ENCODE peak calls at places on chromosomes 13 and 19, in six cellular contexts. U is brain microvascular endothelial cell, C is left ventricle myocardium inferior, W is tibial artery, O is pancreas, S is bronchial epithelial cell. E is an unnamed sample. For H3K27me3, the result is how much of the 10 kb centered on the place peaks cover.

GRCh38 chr13:26806891-26807290 is 46.3 kb upstream of the GPR12 start:
- DNase-seq in C (no peak), U (no peak), W (no peak), O (no peak), S (peak), E (no peak)

GRCh38 chr13:42364613-42365000 is 92.7 kb downstream of the AKAP11 start:
- DNase-seq in C (no peak), W (no peak), U (peak), O (no peak), S (no peak), E (no peak)

GRCh38 chr19:52398091-52398461 is 427 bp downstream of the ZNF528 start:
- DNase-seq in O (no peak), C (no peak), W (no peak), U (peak), S (no peak), E (no peak)

GRCh38 chr19:17718988-17719711 is at the start of gene MAP1S:
- DNase-seq in U (peak), O (peak), C (peak), W (peak), S (peak), E (peak)

GRCh38 chr19:4375620-4376228 is 24.6 kb downstream of the SH3GL1 start:
- DNase-seq in O (no peak), C (no peak), S (no peak), W (peak), U (peak), E (peak)

GRCh38 chr19:33022472-33023116 is 42.1 kb downstream of the RHPN2 start:
- DNase-seq in U (no peak), C (no peak), S (no peak), O (no peak), W (no peak), E (no peak)

GRCh38 chr19:49335071-49335783 is at the start of gene CD37:
- DNase-seq in S (no peak), W (no peak), U (no peak), C (no peak), O (no peak), E (peak)

GRCh38 chr13:40342901-40343300 is 323.5 kb downstream of the FOXO1 start:
- DNase-seq in C (no peak), O (no peak), W (no peak), U (no peak), S (no peak), E (no peak)

GRCh38 chr13:38213307-38213706 is 136.3 kb upstream of the UFM1 start:
- DNase-seq in S (peak), W (no peak), C (no peak), O (no peak), U (peak), E (no peak)

GRCh38 chr13:27171244-27171829 is at the start of gene USP12:
- DNase-seq in C (peak), S (no peak), W (no peak), U (no peak), O (no peak), E (peak)

GRCh38 chr13:50676602-50677001 is 166.9 kb downstream of the DLEU7 start:
- DNase-seq in S (peak), C (no peak), O (no peak), W (no peak), U (peak), E (no peak)

GRCh38 chr19:47675271-47675670 is 38.0 kb upstream of the EHD2 start:
- DNase-seq in O (no peak), C (no peak), S (no peak), W (no peak), U (no peak), E (no peak)

GRCh38 chr19:14073232-14073924 is 792 bp downstream of the MISP3 start:
- DNase-seq in U (peak), C (peak), S (peak), W (peak), O (peak), E (peak)

GRCh38 chr19:55477905-55478304 is 1.5 kb downstream of the ZNF628 start:
- DNase-seq in S (no peak), W (no peak), C (no peak), O (no peak), U (no peak), E (no peak)

GRCh38 chr19:2887391-2887914 is 13.3 kb upstream of the ZNF57 start:
- DNase-seq in U (peak), O (no peak), C (no peak), W (no peak), S (peak), E (no peak)

GRCh38 chr19:13588953-13589833 is 82.9 kb upstream of the CACNA1A start:
- DNase-seq in S (peak), U (peak), C (peak), O (peak), W (peak), E (peak)

GRCh38 chr13:99448586-99448985 is 52.7 kb upstream of the TM9SF2 start:
- DNase-seq in W (no peak), C (no peak), U (no peak), S (no peak), O (no peak), E (no peak)

GRCh38 chr19:40831502-40832430 is 18.5 kb downstream of the CYP2A6 start:
- DNase-seq in W (no peak), O (no peak), U (peak), S (peak), C (no peak), E (no peak)

GRCh38 chr13:71677114-71677513 is 189.9 kb downstream of the DACH1 start:
- DNase-seq in W (no peak), O (no peak), C (no peak), U (no peak), S (no peak), E (no peak)

GRCh38 chr19:28393574-28394336 is 819.2 kb downstream of the UQCRFS1 start:
- DNase-seq in S (no peak), U (no peak), W (no peak), C (no peak), O (no peak), E (no peak)

GRCh38 chr19:33905473-33905936 is 108.8 kb downstream of the KCTD15 start:
- DNase-seq in O (peak), C (peak), S (no peak), W (no peak), U (peak), E (no peak)

GRCh38 chr13:108572782-108573211 is 56.6 kb upstream of the MYO16 start:
- DNase-seq in O (no peak), C (no peak), W (no peak), U (no peak), S (peak), E (no peak)

GRCh38 chr13:108573455-108573854 is 56.0 kb upstream of the MYO16 start:
- DNase-seq in O (no peak), S (no peak), C (no peak), U (no peak), W (no peak), E (no peak)

GRCh38 chr13:108575430-108575829 is 54.0 kb upstream of the MYO16 start:
- DNase-seq in O (no peak), U (no peak), W (no peak), S (no peak), C (no peak), E (no peak)

GRCh38 chr13:108574856-108575255 is 54.6 kb upstream of the MYO16 start:
- DNase-seq in W (no peak), S (no peak), C (no peak), U (no peak), O (no peak), E (no peak)
- TF ChIP-seq CTCF in W (no peak), S (no peak), C (no peak), U (no peak), O (no peak), E (no peak)

GRCh38 chr13:91398413-91399188 is at the start of gene GPC5:
- DNase-seq in U (peak), W (peak), O (peak), C (peak), S (peak), E (peak)
- H3K27me3 ChIP-seq in U (under half), W (under half), O (under half), C (half or more), S (under half), E (under half)

DNA sequence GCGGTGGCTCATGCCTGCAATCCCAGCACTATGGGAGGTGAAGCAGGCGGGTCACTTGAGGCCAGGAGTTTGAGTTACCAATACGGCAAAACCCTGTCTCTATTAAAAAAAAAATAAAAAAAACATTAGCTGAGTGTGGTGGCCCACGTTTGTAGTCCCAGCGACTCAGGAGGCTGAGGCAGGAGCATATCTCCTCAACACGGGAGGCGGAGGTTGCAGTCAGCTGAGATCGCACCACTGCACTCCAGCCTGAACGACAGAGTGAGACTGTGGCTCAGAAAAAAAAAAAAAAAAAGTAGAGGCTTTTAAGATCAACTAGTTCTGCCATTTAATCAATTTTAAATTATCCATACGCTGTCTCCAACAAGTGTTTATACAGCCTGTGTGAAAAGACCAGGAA is 1130.3 kb downstream of the PCDH9 start:
- DNase-seq in S (no peak), W (no peak), C (no peak), O (no peak), U (no peak), E (no peak)
- H3K4me3 ChIP-seq in S (no peak), W (no peak), C (no peak), O (no peak), U (no peak), E (no peak)

GRCh38 chr19:18941628-18942354 is 774 bp upstream of the HOMER3 start:
- DNase-seq in W (no peak), S (no peak), U (no peak), O (no peak), C (no peak), E (no peak)
- TF ChIP-seq CTCF in W (no peak), S (no peak), U (no peak), O (no peak), C (no peak), E (no peak)

GRCh38 chr13:112332727-112333126 is 43.4 kb upstream of the SPACA7 start:
- DNase-seq in C (no peak), S (no peak), U (no peak), W (no peak), O (no peak), E (no peak)
- H3K27me3 ChIP-seq in C (half or more), S (under half), U (under half), W (under half), O (under half), E (under half)

GRCh38 chr13:51912091-51912490 is 50.3 kb downstream of the CCDC70 start:
- DNase-seq in W (no peak), U (no peak), O (no peak), C (no peak), S (peak), E (no peak)

GRCh38 chr13:51913421-51914136 is 51.8 kb downstream of the CCDC70 start:
- DNase-seq in C (no peak), U (no peak), O (no peak), W (no peak), S (no peak), E (no peak)

GRCh38 chr13:51914137-51914493 is 52.3 kb downstream of the CCDC70 start:
- DNase-seq in O (no peak), U (no peak), C (no peak), S (peak), W (no peak), E (no peak)

GRCh38 chr13:51910508-51910907 is 48.7 kb downstream of the CCDC70 start:
- DNase-seq in O (no peak), S (no peak), W (no peak), C (no peak), U (no peak), E (no peak)

GRCh38 chr13:51912511-51913225 is 50.9 kb downstream of the CCDC70 start:
- DNase-seq in S (no peak), O (no peak), C (no peak), U (no peak), W (no peak), E (no peak)
- H3K4me3 ChIP-seq in S (no peak), O (no peak), C (no peak), U (no peak), W (no peak), E (no peak)

DNA sequence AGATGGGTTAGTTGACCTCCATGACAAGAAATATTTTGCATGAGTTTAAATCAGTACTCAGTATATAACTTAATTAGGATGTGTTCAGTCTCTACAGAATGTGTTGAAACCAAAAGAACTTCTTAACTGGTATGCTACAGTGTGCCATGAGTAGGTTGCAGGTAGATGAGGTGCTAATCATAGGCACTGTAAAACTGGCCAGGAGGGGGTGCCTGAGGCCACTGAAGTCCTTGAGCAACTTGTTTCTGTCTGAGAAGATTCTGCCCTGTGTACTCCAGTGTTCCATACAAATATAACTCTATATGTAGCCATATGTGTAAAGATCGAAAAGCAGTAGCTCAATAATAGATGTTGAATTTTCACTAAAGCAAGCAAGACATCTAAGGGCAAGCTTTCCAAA is 549.2 kb upstream of the KLF12 start:
- DNase-seq in S (peak), C (no peak), O (no peak), U (no peak), W (no peak), E (no peak)
- TF ChIP-seq CTCF in S (peak), C (no peak), O (no peak), U (peak), W (no peak), E (no peak)

E was measured in GM06990.